ENCODE peak calls at places on chromosomes 11 and 22, in four cellular contexts. One of them, this sample, is unnamed.

GRCh38 chr11:26987726-26988125 is 6.2 kb upstream of the FIBIN start:
- DNase-seq in transverse colon: no peak
- DNase-seq in hypothalamus: no peak
- DNase-seq in stimulated activated CD8-positive, alpha-beta memory T cell treated with anti-CD3 and anti-CD28 coated beads, Interleukin-2, amount 100 ng/mL, for 48 hours: no peak
- DNase-seq in this sample: no peak

GRCh38 chr11:65355013-65355775 is 643 bp downstream of the TIGD3 start:
- DNase-seq in hypothalamus: no peak
- DNase-seq in transverse colon: peak
- DNase-seq in stimulated activated CD8-positive, alpha-beta memory T cell treated with anti-CD3 and anti-CD28 coated beads, Interleukin-2, amount 100 ng/mL, for 48 hours: peak
- DNase-seq in this sample: peak

GRCh38 chr22:34236527-34236926 is 316.3 kb upstream of the LARGE1 start:
- DNase-seq in transverse colon: no peak
- DNase-seq in hypothalamus: no peak
- DNase-seq in stimulated activated CD8-positive, alpha-beta memory T cell treated with anti-CD3 and anti-CD28 coated beads, Interleukin-2, amount 100 ng/mL, for 48 hours: no peak
- DNase-seq in this sample: no peak

GRCh38 chr11:123091541-123091940 is 29.6 kb upstream of the HSPA8 start:
- DNase-seq in hypothalamus: no peak
- DNase-seq in transverse colon: no peak
- DNase-seq in stimulated activated CD8-positive, alpha-beta memory T cell treated with anti-CD3 and anti-CD28 coated beads, Interleukin-2, amount 100 ng/mL, for 48 hours: no peak
- DNase-seq in this sample: no peak

GRCh38 chr22:50705219-50705691 is 32.6 kb downstream of the SHANK3 start:
- DNase-seq in transverse colon: no peak
- DNase-seq in hypothalamus: peak
- DNase-seq in stimulated activated CD8-positive, alpha-beta memory T cell treated with anti-CD3 and anti-CD28 coated beads, Interleukin-2, amount 100 ng/mL, for 48 hours: no peak
- DNase-seq in this sample: no peak

GRCh38 chr11:45982656-45983470 is 60.4 kb downstream of the LARGE2 start:
- DNase-seq in transverse colon: no peak
- DNase-seq in hypothalamus: no peak
- DNase-seq in stimulated activated CD8-positive, alpha-beta memory T cell treated with anti-CD3 and anti-CD28 coated beads, Interleukin-2, amount 100 ng/mL, for 48 hours: peak
- DNase-seq in this sample: no peak

GRCh38 chr22:44538071-44538470 is 40.0 kb upstream of the RTL6 start:
- DNase-seq in hypothalamus: no peak
- DNase-seq in transverse colon: no peak
- DNase-seq in stimulated activated CD8-positive, alpha-beta memory T cell treated with anti-CD3 and anti-CD28 coated beads, Interleukin-2, amount 100 ng/mL, for 48 hours: no peak
- DNase-seq in this sample: no peak

GRCh38 chr11:128814856-128815705 is 52.0 kb downstream of the KCNJ1 start:
- DNase-seq in stimulated activated CD8-positive, alpha-beta memory T cell treated with anti-CD3 and anti-CD28 coated beads, Interleukin-2, amount 100 ng/mL, for 48 hours: no peak
- DNase-seq in hypothalamus: no peak
- DNase-seq in transverse colon: peak
- DNase-seq in this sample: no peak

GRCh38 chr11:19025799-19026406 is 34.6 kb downstream of the MRGPRX2 start:
- DNase-seq in hypothalamus: no peak
- DNase-seq in transverse colon: no peak
- DNase-seq in stimulated activated CD8-positive, alpha-beta memory T cell treated with anti-CD3 and anti-CD28 coated beads, Interleukin-2, amount 100 ng/mL, for 48 hours: no peak
- DNase-seq in this sample: peak

GRCh38 chr11:72781313-72782080 is 12.3 kb downstream of the STARD10 start:
- DNase-seq in transverse colon: peak
- DNase-seq in stimulated activated CD8-positive, alpha-beta memory T cell treated with anti-CD3 and anti-CD28 coated beads, Interleukin-2, amount 100 ng/mL, for 48 hours: peak
- DNase-seq in hypothalamus: no peak
- DNase-seq in this sample: no peak

GRCh38 chr11:17695454-17696441 is 23.6 kb upstream of the MYOD1 start:
- DNase-seq in stimulated activated CD8-positive, alpha-beta memory T cell treated with anti-CD3 and anti-CD28 coated beads, Interleukin-2, amount 100 ng/mL, for 48 hours: no peak
- DNase-seq in hypothalamus: no peak
- DNase-seq in transverse colon: no peak
- DNase-seq in this sample: no peak

GRCh38 chr22:39574779-39575551 is 4.4 kb downstream of the CACNA1I start:
- DNase-seq in stimulated activated CD8-positive, alpha-beta memory T cell treated with anti-CD3 and anti-CD28 coated beads, Interleukin-2, amount 100 ng/mL, for 48 hours: no peak
- DNase-seq in transverse colon: no peak
- DNase-seq in hypothalamus: no peak
- DNase-seq in this sample: no peak

GRCh38 chr11:79600747-79601146 is 159.9 kb upstream of the TENM4 start:
- DNase-seq in stimulated activated CD8-positive, alpha-beta memory T cell treated with anti-CD3 and anti-CD28 coated beads, Interleukin-2, amount 100 ng/mL, for 48 hours: no peak
- DNase-seq in hypothalamus: no peak
- DNase-seq in transverse colon: no peak
- DNase-seq in this sample: no peak

GRCh38 chr22:46972901-46973831 is 210.7 kb downstream of the TBC1D22A start:
- DNase-seq in stimulated activated CD8-positive, alpha-beta memory T cell treated with anti-CD3 and anti-CD28 coated beads, Interleukin-2, amount 100 ng/mL, for 48 hours: no peak
- DNase-seq in hypothalamus: no peak
- DNase-seq in transverse colon: no peak
- DNase-seq in this sample: no peak

GRCh38 chr11:134724779-134725140 is 312.7 kb upstream of the B3GAT1 start:
- DNase-seq in transverse colon: no peak
- DNase-seq in stimulated activated CD8-positive, alpha-beta memory T cell treated with anti-CD3 and anti-CD28 coated beads, Interleukin-2, amount 100 ng/mL, for 48 hours: no peak
- DNase-seq in hypothalamus: no peak
- DNase-seq in this sample: no peak

GRCh38 chr22:33785283-33785991 is 134.8 kb downstream of the LARGE1 start:
- DNase-seq in hypothalamus: no peak
- DNase-seq in stimulated activated CD8-positive, alpha-beta memory T cell treated with anti-CD3 and anti-CD28 coated beads, Interleukin-2, amount 100 ng/mL, for 48 hours: no peak
- DNase-seq in transverse colon: no peak
- DNase-seq in this sample: no peak

GRCh38 chr22:23196165-23196564 is 15.9 kb downstream of the BCR start:
- DNase-seq in hypothalamus: no peak
- DNase-seq in transverse colon: no peak
- DNase-seq in stimulated activated CD8-positive, alpha-beta memory T cell treated with anti-CD3 and anti-CD28 coated beads, Interleukin-2, amount 100 ng/mL, for 48 hours: no peak
- DNase-seq in this sample: no peak

GRCh38 chr11:18081551-18081950 is 24.3 kb downstream of the SAAL1 start:
- DNase-seq in transverse colon: no peak
- DNase-seq in stimulated activated CD8-positive, alpha-beta memory T cell treated with anti-CD3 and anti-CD28 coated beads, Interleukin-2, amount 100 ng/mL, for 48 hours: no peak
- DNase-seq in hypothalamus: no peak
- DNase-seq in this sample: no peak

GRCh38 chr11:120068114-120068573 is 69.8 kb downstream of the TRIM29 start:
- DNase-seq in transverse colon: no peak
- DNase-seq in stimulated activated CD8-positive, alpha-beta memory T cell treated with anti-CD3 and anti-CD28 coated beads, Interleukin-2, amount 100 ng/mL, for 48 hours: no peak
- DNase-seq in hypothalamus: no peak
- DNase-seq in this sample: peak

GRCh38 chr22:37242395-37242918 is 1.6 kb downstream of the RAC2 start:
- DNase-seq in stimulated activated CD8-positive, alpha-beta memory T cell treated with anti-CD3 and anti-CD28 coated beads, Interleukin-2, amount 100 ng/mL, for 48 hours: peak
- DNase-seq in hypothalamus: no peak
- DNase-seq in transverse colon: peak
- DNase-seq in this sample: peak

GRCh38 chr11:33191456-33191855 is 30.2 kb upstream of the CSTF3 start:
- DNase-seq in stimulated activated CD8-positive, alpha-beta memory T cell treated with anti-CD3 and anti-CD28 coated beads, Interleukin-2, amount 100 ng/mL, for 48 hours: no peak
- DNase-seq in hypothalamus: no peak
- DNase-seq in transverse colon: no peak
- DNase-seq in this sample: no peak

GRCh38 chr11:47667135-47667534 is 24.8 kb upstream of the MTCH2 start:
- DNase-seq in transverse colon: no peak
- DNase-seq in stimulated activated CD8-positive, alpha-beta memory T cell treated with anti-CD3 and anti-CD28 coated beads, Interleukin-2, amount 100 ng/mL, for 48 hours: no peak
- DNase-seq in hypothalamus: no peak
- DNase-seq in this sample: no peak

GRCh38 chr11:70805971-70806370 is 407.6 kb downstream of the CTTN start:
- DNase-seq in stimulated activated CD8-positive, alpha-beta memory T cell treated with anti-CD3 and anti-CD28 coated beads, Interleukin-2, amount 100 ng/mL, for 48 hours: no peak
- DNase-seq in hypothalamus: no peak
- DNase-seq in transverse colon: no peak
- DNase-seq in this sample: no peak

This sample was measured in small intestine.